ENCODE peak calls at places on chromosomes 16 and 17, in eight cellular contexts. J is hepatocyte, N is upper lobe of right lung, Q is OCI-LY7, F is tibial artery, W is progenitor cell of endocrine pancreas, S is psoas muscle, D is mesothelial cell of epicardium. B is an unnamed sample.

GRCh38 chr17:48462946-48463345 is 32.9 kb upstream of the SKAP1 start:
- DNase-seq in J (no peak), D (no peak), W (no peak), Q (no peak), N (no peak), F (no peak), S (no peak), B (no peak)

GRCh38 chr16:3979518-3979917 is 99.0 kb upstream of the CREBBP start:
- DNase-seq in D (no peak), W (no peak), J (no peak), Q (no peak), N (no peak), F (no peak), S (no peak), B (no peak)

GRCh38 chr17:37710344-37710886 is 34.4 kb downstream of the HNF1B start:
- DNase-seq in D (no peak), S (no peak), F (peak; percentile 28), W (peak; percentile 73), Q (peak; percentile 25), N (peak; percentile 86), J (peak; percentile 96), B (peak; percentile 97)

GRCh38 chr17:65181237-65182061 is 44.3 kb downstream of the RGS9 start:
- DNase-seq in W (no peak), D (no peak), N (no peak), J (no peak), Q (peak; percentile 74), F (no peak), S (no peak), B (no peak)

GRCh38 chr16:11801481-11802021 is 4.5 kb upstream of the ZC3H7A start:
- DNase-seq in D (no peak), J (no peak), W (no peak), N (peak; percentile 15), F (no peak), S (no peak), Q (no peak), B (no peak)

GRCh38 chr16:88783391-88784073 is 1.5 kb downstream of the PIEZO1 start:
- DNase-seq in D (no peak), N (peak; percentile 66), Q (peak; percentile 51), W (no peak), J (no peak), F (peak; percentile 80), S (peak; percentile 49), B (no peak)

GRCh38 chr17:42311240-42312034 is 23.1 kb downstream of the STAT5A start:
- DNase-seq in N (peak; percentile 93), F (peak; percentile 96), D (peak; percentile 71), Q (no peak), S (peak; percentile 95), J (peak; percentile 92), W (no peak), B (peak; percentile 78)

GRCh38 chr17:15377200-15377599 is 35.8 kb upstream of the TEKT3 start:
- DNase-seq in W (no peak), Q (no peak), J (peak; percentile 31), N (no peak), S (no peak), D (no peak), F (no peak), B (no peak)

GRCh38 chr16:16118337-16118736 is 105.0 kb downstream of the ABCC6 start:
- DNase-seq in Q (peak; percentile 49), D (no peak), S (no peak), F (no peak), J (no peak), N (no peak), W (no peak), B (no peak)

GRCh38 chr17:18248300-18248731 is 10.2 kb downstream of the FLII start:
- DNase-seq in Q (peak; percentile 81), S (peak; percentile 79), W (peak; percentile 49), J (peak; percentile 80), D (peak; percentile 66), N (no peak), F (peak; percentile 48), B (peak; percentile 81)

GRCh38 chr17:11986939-11987329 is 10.3 kb downstream of the ZNF18 start:
- DNase-seq in J (peak; percentile 51), N (no peak), F (no peak), W (no peak), Q (peak; percentile 17), D (no peak), S (no peak), B (no peak)

DNA sequence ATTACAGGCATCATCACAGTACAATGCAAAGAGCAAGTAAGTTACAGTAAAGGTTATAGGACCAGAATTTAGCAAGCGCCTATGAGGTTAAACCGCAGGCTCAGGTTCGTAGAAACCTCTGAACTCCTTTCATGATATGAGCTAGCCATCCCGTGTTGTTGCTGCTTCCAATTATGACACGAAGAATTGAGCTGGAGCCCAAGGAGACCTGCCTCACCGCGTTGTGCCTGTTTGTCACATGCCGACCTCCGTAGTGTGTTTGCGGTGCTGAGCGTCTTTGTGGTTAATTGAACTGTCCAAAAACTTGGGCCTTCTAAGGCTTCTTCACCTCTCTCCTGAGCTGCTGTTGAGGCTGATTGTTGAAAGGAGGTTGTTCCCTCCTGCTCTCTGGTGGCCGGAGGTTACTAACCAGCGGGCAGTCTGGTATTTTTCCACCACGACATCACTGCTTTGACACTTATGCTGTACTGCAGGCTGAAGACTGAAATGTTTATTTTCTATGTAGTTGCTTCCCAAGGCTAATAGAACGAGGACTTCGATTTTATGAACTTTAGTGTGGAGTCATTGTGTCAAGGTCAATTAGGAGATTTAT is 67.5 kb downstream of the SEC14L1 start:
- DNase-seq in F (peak; percentile 40), W (no peak), S (no peak), Q (no peak), N (no peak), D (no peak), J (peak; percentile 74), B (peak; percentile 58)
- TF ChIP-seq CTCF in F (no peak), W (peak; percentile 25), S (peak; percentile 37), Q (no peak), N (peak; percentile 19), D (no peak), J (peak; percentile 41), B (no peak)

GRCh38 chr17:80422276-80422675 is 7.3 kb downstream of the ENDOV start:
- DNase-seq in D (no peak), Q (no peak), S (peak; percentile 50), J (no peak), N (no peak), W (no peak), F (no peak), B (no peak)

GRCh38 chr17:80422981-80423380 is 8.0 kb downstream of the ENDOV start:
- DNase-seq in Q (no peak), W (no peak), N (no peak), D (no peak), J (no peak), S (peak; percentile 91), F (peak; percentile 41), B (no peak)

GRCh38 chr17:80419255-80419654 is 4.3 kb downstream of the ENDOV start:
- DNase-seq in S (no peak), Q (no peak), J (no peak), F (no peak), N (no peak), D (no peak), W (no peak), B (no peak)

GRCh38 chr17:80423536-80424225 is 8.7 kb downstream of the ENDOV start:
- DNase-seq in W (no peak), J (no peak), S (peak; percentile 45), D (no peak), Q (no peak), F (no peak), N (no peak), B (no peak)

DNA sequence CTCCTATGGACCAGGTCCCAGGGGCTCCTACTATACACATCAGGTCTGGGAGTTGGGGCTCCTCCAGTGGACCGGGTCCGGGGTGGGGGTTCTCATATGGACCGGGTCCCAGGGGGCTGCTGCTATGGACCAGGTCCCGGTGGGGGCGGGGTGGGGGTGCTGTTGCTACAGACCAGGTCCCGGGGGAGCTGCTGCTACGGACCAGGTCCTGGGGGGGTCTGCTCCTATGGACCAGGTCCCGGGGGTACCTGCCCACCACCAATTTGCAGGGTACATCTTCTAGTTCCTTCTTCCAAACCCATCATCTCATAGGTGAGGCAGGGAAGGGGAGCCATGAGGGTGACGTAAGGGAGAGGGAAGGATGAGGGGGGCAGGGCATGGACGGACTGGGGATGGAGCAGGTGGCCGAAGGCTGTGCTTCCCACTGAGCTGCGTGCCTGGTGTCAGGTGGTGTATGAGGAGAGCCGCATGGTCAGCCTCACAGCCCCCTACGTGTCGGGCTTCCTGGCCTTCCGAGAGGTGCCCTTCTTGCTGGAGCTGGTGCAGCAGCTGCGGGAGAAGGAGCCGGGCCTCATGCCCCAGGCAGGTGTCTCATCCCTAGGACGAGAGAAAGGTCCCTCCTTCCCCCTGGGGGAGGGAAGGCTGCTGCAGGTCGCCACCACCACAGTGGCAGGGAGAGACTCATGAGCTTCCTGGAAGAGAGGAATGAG is 6.6 kb downstream of the ENDOV start:
- DNase-seq in N (no peak), D (no peak), J (no peak), F (no peak), Q (no peak), S (peak; percentile 54), W (no peak), B (no peak)
- TF ChIP-seq CTCF in N (no peak), D (no peak), J (no peak), F (no peak), Q (no peak), S (no peak), W (no peak), B (no peak)

DNA sequence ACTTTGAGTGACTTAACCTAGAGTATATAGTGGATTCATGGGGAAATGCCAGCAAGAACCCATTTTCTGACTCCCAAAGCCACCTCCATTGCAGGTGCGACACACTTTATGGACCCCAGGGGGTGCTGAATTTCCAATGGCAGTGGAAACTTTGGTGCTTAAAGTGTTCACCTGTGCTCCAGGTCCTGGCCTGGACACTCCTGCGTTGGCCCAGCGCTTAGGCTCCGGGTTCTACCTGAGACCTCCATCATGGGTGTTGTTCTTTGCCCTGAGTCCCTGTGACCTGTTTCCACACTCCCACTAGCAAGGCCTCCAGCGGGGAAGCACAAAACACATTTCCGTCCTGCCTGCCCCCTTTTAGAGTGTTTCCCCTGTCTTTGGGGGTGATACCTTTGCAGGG is 3.0 kb downstream of the CCNF start:
- DNase-seq in Q (no peak), S (no peak), F (no peak), W (no peak), J (no peak), D (no peak), N (peak; percentile 49), B (no peak)
- TF ChIP-seq CTCF in Q (peak; percentile 59), S (no peak), F (no peak), W (no peak), J (no peak), D (no peak), N (no peak), B (no peak)

GRCh38 chr17:4198995-4199394 is 56.0 kb downstream of the CYB5D2 start:
- DNase-seq in D (no peak), Q (no peak), F (no peak), J (no peak), S (no peak), W (no peak), N (no peak), B (no peak)

GRCh38 chr17:4195306-4195705 is 52.3 kb downstream of the CYB5D2 start:
- DNase-seq in F (no peak), J (no peak), Q (no peak), N (no peak), S (no peak), D (no peak), W (no peak), B (no peak)

GRCh38 chr17:4204190-4204589 is 59.6 kb downstream of the ANKFY1 start:
- DNase-seq in N (no peak), W (no peak), S (no peak), D (no peak), Q (no peak), F (no peak), J (no peak), B (no peak)

GRCh38 chr17:4201231-4201630 is 58.2 kb downstream of the CYB5D2 start:
- DNase-seq in S (no peak), N (no peak), Q (no peak), D (no peak), J (no peak), W (no peak), F (no peak), B (no peak)

GRCh38 chr17:4199818-4200402 is 56.9 kb downstream of the CYB5D2 start:
- DNase-seq in Q (peak; percentile 75), S (no peak), J (peak; percentile 69), F (no peak), W (no peak), N (no peak), D (no peak), B (no peak)
- TF ChIP-seq CTCF in Q (peak; percentile 91), S (peak; percentile 74), J (peak; percentile 66), F (peak; percentile 69), W (peak; percentile 72), N (peak; percentile 69), D (peak; percentile 57), B (peak; percentile 59)

B was measured in Caco-2.